ENCODE peak calls at places on chromosomes 11 and 22, in eight cellular contexts. O is hepatocyte, V is spleen, P is nephron progenitor cell, M is SK-N-SH, H is A673, A is GM23338, T is tibial nerve. G is an unnamed sample.

GRCh38 chr11:33997473-33998347 is 53.8 kb upstream of the CAPRIN1 start:
- DNase-seq in A (no peak), H (peak), M (peak), V (no peak), O (no peak), T (no peak), P (no peak), G (no peak)

GRCh38 chr22:23838686-23839468 is at the start of gene DERL3:
- DNase-seq in V (peak), O (peak), A (peak), M (peak), T (peak), P (peak), H (peak), G (peak)

GRCh38 chr11:110000045-110000502 is 93.1 kb upstream of the ZC3H12C start:
- DNase-seq in O (peak), T (no peak), P (no peak), V (no peak), A (no peak), H (peak), M (no peak), G (peak)

GRCh38 chr22:44711236-44711560 is 9.2 kb downstream of the PRR5 start:
- DNase-seq in O (no peak), A (no peak), P (no peak), T (no peak), M (no peak), V (no peak), H (no peak), G (no peak)

GRCh38 chr11:134414772-134415765 is 3.0 kb upstream of the B3GAT1 start:
- DNase-seq in H (no peak), A (no peak), O (no peak), T (no peak), P (no peak), M (peak), V (peak), G (no peak)

GRCh38 chr11:117239295-117239694 is 6.8 kb downstream of the RNF214 start:
- DNase-seq in A (no peak), V (no peak), O (peak), M (no peak), H (no peak), T (no peak), P (no peak), G (no peak)

GRCh38 chr11:105393326-105393725 is 216.5 kb upstream of the GRIA4 start:
- DNase-seq in M (no peak), T (no peak), P (no peak), A (no peak), H (peak), V (no peak), O (no peak), G (no peak)

GRCh38 chr22:44335903-44336803 is 23.4 kb upstream of the SHISAL1 start:
- DNase-seq in O (no peak), H (no peak), M (no peak), T (no peak), V (no peak), P (no peak), A (peak), G (no peak)

GRCh38 chr11:11871991-11872401 is 30.2 kb downstream of the USP47 start:
- DNase-seq in H (peak), O (no peak), M (no peak), T (no peak), V (no peak), P (no peak), A (peak), G (no peak)

GRCh38 chr11:103433380-103433779 is 324.2 kb downstream of the DYNC2H1 start:
- DNase-seq in M (no peak), V (no peak), A (no peak), O (no peak), P (no peak), H (peak), T (no peak), G (no peak)

GRCh38 chr22:32622004-32622761 is 147.6 kb downstream of the FBXO7 start:
- DNase-seq in H (no peak), V (peak), O (peak), P (peak), M (no peak), A (peak), T (peak), G (no peak)

GRCh38 chr22:32619614-32620426 is 145.2 kb downstream of the FBXO7 start:
- DNase-seq in H (no peak), P (no peak), A (no peak), M (no peak), T (peak), V (peak), O (no peak), G (no peak)

GRCh38 chr22:32621656-32622003 is 147.0 kb downstream of the FBXO7 start:
- DNase-seq in M (no peak), V (peak), O (no peak), A (no peak), T (no peak), P (no peak), H (no peak), G (no peak)

GRCh38 chr22:32622762-32623147 is 148.1 kb downstream of the FBXO7 start:
- DNase-seq in M (no peak), A (no peak), T (no peak), H (no peak), V (peak), O (no peak), P (no peak), G (no peak)

DNA sequence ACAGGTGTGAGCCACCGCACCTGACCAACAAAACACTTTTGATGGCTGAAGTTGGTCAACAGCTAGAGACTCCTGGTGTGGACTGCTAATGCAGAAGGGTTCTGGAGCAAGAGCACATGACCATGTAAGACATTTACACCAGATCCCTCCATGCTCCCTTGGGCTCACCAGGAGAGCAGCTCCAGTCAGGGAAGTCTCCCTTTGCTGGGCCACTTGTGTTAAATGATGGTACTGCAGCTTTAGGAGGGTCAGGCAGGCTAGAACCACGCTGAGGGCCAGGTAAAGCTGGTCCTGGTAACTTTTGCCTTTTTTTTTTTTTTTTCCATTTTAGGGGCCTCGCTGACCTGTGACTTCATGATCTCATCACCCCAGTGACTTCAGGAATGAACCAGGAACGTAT is 146.4 kb downstream of the FBXO7 start:
- DNase-seq in H (no peak), V (peak), O (no peak), P (no peak), M (no peak), T (no peak), A (peak), G (no peak)
- TF ChIP-seq CTCF in H (no peak), V (no peak), O (no peak), P (no peak), M (no peak), T (no peak), A (no peak), G (no peak)

GRCh38 chr11:74090701-74091100 is 80.1 kb downstream of the C2CD3 start:
- DNase-seq in V (no peak), M (no peak), H (no peak), A (no peak), T (no peak), O (no peak), P (no peak), G (no peak)
- TF ChIP-seq CTCF in V (no peak), M (no peak), H (peak), A (peak), T (no peak), O (peak), P (no peak), G (no peak)

GRCh38 chr11:122655527-122656072 is at the start of gene UBASH3B:
- DNase-seq in M (peak), V (peak), H (peak), O (peak), P (peak), T (peak), A (peak), G (peak)
- TF ChIP-seq CTCF in M (no peak), V (no peak), H (peak), O (peak), P (no peak), T (no peak), A (no peak), G (no peak)

GRCh38 chr11:128555606-128556005 is 31.8 kb downstream of the ETS1 start:
- DNase-seq in H (peak), M (no peak), O (no peak), T (no peak), A (peak), V (no peak), P (no peak), G (no peak)
- TF ChIP-seq CTCF in H (peak), M (peak), O (peak), T (no peak), A (peak), V (no peak), P (no peak), G (no peak)

DNA sequence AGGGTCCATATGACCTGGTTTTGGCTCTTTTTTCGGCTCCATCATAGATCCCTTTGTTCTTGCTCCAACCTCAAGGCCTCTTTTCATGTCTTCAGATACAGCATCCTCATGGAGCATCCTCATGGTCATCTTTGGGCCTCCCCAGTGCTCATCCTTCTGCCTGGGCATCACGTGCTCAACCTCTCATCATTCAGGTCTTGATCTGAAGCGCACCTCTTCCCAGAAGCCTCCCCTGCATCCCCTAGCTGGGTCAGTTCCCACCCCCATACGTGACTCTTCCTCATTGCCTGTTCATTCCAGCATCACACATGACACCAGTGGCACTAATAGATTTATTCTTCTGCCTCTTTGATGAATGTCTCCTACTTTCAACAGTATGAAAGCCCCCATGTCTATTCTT is 192.2 kb downstream of the MIAT start:
- DNase-seq in V (no peak), T (no peak), A (no peak), H (no peak), O (no peak), P (no peak), M (no peak), G (no peak)
- TF ChIP-seq CTCF in V (no peak), T (no peak), A (no peak), H (no peak), O (no peak), P (no peak), M (no peak), G (no peak)

GRCh38 chr22:20118572-20119020 is 1.6 kb upstream of the TRMT2A start:
- DNase-seq in M (no peak), T (no peak), H (peak), O (no peak), A (no peak), P (peak), V (peak), G (no peak)

GRCh38 chr22:20116376-20116950 is 559 bp downstream of the RANBP1 start:
- DNase-seq in T (no peak), M (no peak), H (no peak), O (peak), V (peak), A (peak), P (peak), G (peak)

GRCh38 chr22:20117656-20118571 is 888 bp upstream of the TRMT2A start:
- DNase-seq in A (peak), V (peak), T (no peak), O (peak), H (peak), M (no peak), P (peak), G (peak)

GRCh38 chr22:20115691-20116375 is at the start of gene RANBP1:
- DNase-seq in A (peak), O (no peak), T (no peak), V (peak), H (no peak), M (no peak), P (no peak), G (no peak)

GRCh38 chr22:20116951-20117645 is at the start of gene TRMT2A:
- DNase-seq in P (peak), T (peak), V (peak), A (peak), O (peak), M (peak), H (peak), G (peak)
- TF ChIP-seq CTCF in P (no peak), T (no peak), V (no peak), A (peak), O (peak), M (peak), H (peak), G (peak)

GRCh38 chr11:1917523-1918435 is 1.7 kb upstream of the TNNT3 start:
- DNase-seq in P (no peak), T (no peak), M (peak), H (no peak), V (peak), A (peak), O (no peak), G (peak)
- TF ChIP-seq CTCF in P (peak), T (peak), M (peak), H (peak), V (peak), A (peak), O (peak), G (peak)

GRCh38 chr11:15897211-15897960 is 459.0 kb downstream of the SOX6 start:
- DNase-seq in P (no peak), O (peak), M (no peak), A (no peak), V (no peak), H (peak), T (no peak), G (no peak)

GRCh38 chr11:15903246-15903645 is 453.1 kb downstream of the SOX6 start:
- DNase-seq in A (no peak), M (peak), T (no peak), H (no peak), P (no peak), V (no peak), O (peak), G (no peak)

GRCh38 chr11:15905334-15905733 is 451.0 kb downstream of the SOX6 start:
- DNase-seq in T (no peak), P (no peak), V (no peak), M (no peak), O (no peak), H (no peak), A (no peak), G (no peak)

GRCh38 chr11:15901790-15902189 is 454.6 kb downstream of the SOX6 start:
- DNase-seq in O (peak), M (no peak), P (no peak), H (no peak), V (no peak), A (no peak), T (no peak), G (no peak)

GRCh38 chr11:15901046-15901445 is 455.3 kb downstream of the SOX6 start:
- DNase-seq in A (no peak), T (no peak), P (peak), H (no peak), V (no peak), M (no peak), O (peak), G (no peak)
- TF ChIP-seq CTCF in A (peak), T (no peak), P (no peak), H (no peak), V (no peak), M (no peak), O (peak), G (no peak)

GRCh38 chr11:86955674-86956522 is 703 bp upstream of the FZD4 start:
- DNase-seq in O (peak), P (peak), H (peak), M (peak), V (peak), T (peak), A (peak), G (peak)

GRCh38 chr11:86955111-86955673 is at the start of gene FZD4:
- DNase-seq in V (peak), O (peak), A (peak), M (peak), T (peak), H (peak), P (peak), G (peak)

GRCh38 chr11:86952221-86952875 is 2.8 kb downstream of the FZD4 start:
- DNase-seq in O (no peak), V (no peak), T (no peak), M (no peak), P (no peak), A (no peak), H (no peak), G (no peak)

GRCh38 chr11:86952933-86953637 is 2.1 kb downstream of the FZD4 start:
- DNase-seq in M (no peak), T (no peak), O (no peak), P (no peak), V (no peak), A (peak), H (no peak), G (no peak)

DNA sequence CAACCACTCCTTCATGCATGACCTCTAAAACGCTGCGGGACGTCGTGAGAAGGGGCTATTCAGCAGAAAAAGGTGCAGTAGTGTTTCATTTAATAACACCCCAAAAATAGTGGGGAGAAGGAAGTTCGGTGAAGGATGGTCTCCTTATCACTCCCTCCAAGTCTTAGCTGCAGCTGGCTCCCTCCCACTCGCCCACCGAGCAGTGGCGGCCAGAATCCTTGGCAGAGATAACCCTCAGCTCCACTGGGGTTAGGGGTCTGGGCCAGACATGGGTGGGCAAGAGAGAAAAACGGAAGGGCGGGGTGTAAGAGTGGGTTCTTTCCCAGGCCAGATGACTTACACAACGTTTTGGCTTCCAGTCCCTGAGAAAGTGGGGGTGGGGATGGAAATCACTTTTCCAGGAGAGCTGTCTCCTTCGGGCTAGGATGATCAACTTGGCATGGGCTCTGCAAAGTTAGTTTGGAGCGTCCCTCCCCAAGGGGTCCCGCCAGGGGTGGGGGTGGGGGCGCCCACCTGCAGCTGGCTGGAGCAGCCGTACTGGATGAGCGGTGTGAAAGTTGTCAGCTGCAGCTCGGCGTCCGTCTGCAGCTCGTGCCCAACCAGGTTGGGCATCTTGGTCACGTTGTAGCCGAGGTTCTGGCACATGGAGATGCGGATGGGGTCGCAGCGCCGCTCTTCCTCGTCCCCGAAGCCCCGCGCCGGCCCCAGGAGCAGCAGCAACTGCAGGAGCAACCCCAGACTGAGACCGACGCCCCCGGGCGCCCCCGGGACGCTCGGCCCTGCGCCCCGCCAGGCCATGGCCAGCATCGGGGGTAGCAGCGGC is 696 bp downstream of the FZD4 start:
- DNase-seq in A (peak), H (peak), O (no peak), M (peak), P (peak), T (peak), V (no peak), G (no peak)
- TF ChIP-seq CTCF in A (no peak), H (no peak), O (no peak), M (no peak), P (no peak), T (no peak), V (no peak), G (no peak)

G was measured in GM20000.